ENCODE peak calls at places on chromosome 6, in five cellular contexts. Z, D, E, I and G are unnamed samples.

GRCh38 chr6:2818593-2818992 is 23.1 kb downstream of the SERPINB1 start:
- DNase-seq in Z (peak), D (no peak), E (no peak), I (no peak), G (peak)

GRCh38 chr6:44525761-44526351 is 138.3 kb downstream of the CDC5L start:
- DNase-seq in Z (no peak), D (peak), E (no peak), I (no peak), G (no peak)

GRCh38 chr6:29507319-29507718 is 19.6 kb upstream of the MAS1L start:
- DNase-seq in Z (no peak), D (peak), E (no peak), I (no peak), G (no peak)

GRCh38 chr6:134105903-134106302 is 53.5 kb upstream of the SLC2A12 start:
- DNase-seq in Z (no peak), D (no peak), E (no peak), I (no peak), G (no peak)

GRCh38 chr6:80742481-80742880 is 636.0 kb downstream of the BCKDHB start:
- DNase-seq in Z (peak), D (no peak), E (no peak), I (peak), G (peak)

GRCh38 chr6:63663147-63663877 is 27.7 kb downstream of the PHF3 start:
- DNase-seq in Z (peak), D (no peak), E (no peak), I (no peak), G (peak)

GRCh38 chr6:41644297-41644879 is 6.1 kb downstream of the MDFI start:
- DNase-seq in Z (no peak), D (no peak), E (no peak), I (peak), G (no peak)

GRCh38 chr6:46963039-46963438 is 41.3 kb upstream of the ADGRF5 start:
- DNase-seq in Z (no peak), D (no peak), E (no peak), I (no peak), G (no peak)

GRCh38 chr6:142914371-142914770 is 30.6 kb downstream of the HIVEP2 start:
- DNase-seq in Z (no peak), D (no peak), E (no peak), I (no peak), G (no peak)

GRCh38 chr6:11722805-11723631 is 55.6 kb downstream of the ADTRP start:
- DNase-seq in Z (no peak), D (no peak), E (no peak), I (no peak), G (no peak)
- H3K27ac ChIP-seq in Z (no peak), D (no peak), E (no peak), I (no peak), G (no peak)

GRCh38 chr6:4023240-4023639 is 55.7 kb downstream of the FAM217A start:
- DNase-seq in Z (no peak), D (no peak), E (no peak), I (no peak), G (peak)

GRCh38 chr6:4021133-4021861 is 57.6 kb downstream of the FAM217A start:
- DNase-seq in Z (peak), D (peak), E (peak), I (peak), G (peak)

GRCh38 chr6:4025681-4026080 is 53.3 kb downstream of the FAM217A start:
- DNase-seq in Z (no peak), D (no peak), E (no peak), I (no peak), G (no peak)

GRCh38 chr6:4020822-4021132 is 58.2 kb downstream of the FAM217A start:
- DNase-seq in Z (no peak), D (no peak), E (no peak), I (no peak), G (no peak)

DNA sequence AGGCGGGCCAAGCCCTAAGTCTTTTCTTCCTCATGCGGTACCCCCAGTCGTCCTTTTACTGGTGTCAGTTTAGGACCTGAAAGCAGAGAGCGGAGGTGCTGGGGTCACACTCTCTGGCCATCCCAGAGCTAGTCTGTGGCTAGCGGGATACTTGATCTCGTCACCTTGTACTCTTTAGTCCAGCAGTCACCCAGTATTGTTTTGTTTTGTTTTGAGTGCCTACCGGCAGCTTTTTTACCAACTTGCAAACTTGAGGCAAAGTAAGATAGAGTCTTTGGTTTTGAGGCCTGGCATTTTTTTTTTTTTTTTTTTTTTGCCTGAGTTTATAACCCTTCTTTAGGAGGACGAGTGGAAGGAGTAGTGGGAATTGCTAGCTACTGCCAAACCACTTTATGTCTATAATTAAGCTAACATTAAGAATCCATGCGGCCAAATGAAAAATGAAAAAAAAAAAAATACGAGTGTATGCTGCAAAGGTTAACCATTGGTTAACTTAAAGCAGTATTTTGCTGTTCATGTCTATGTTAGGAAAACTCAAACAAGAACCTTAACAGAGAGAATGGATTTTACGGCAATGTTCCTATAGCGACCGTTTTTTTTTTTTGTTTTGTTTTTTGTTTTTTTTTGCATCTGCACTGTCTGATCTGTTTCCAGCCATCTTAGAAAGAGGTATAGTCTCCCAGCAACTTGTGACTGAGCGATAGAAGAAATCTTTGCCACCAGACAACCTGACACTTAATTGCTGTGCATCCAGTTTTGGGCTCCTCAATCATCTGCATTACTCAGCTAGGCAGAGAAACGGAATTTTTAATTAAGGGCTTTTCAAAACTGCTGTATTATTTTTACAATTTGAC is 56.8 kb downstream of the FAM217A start:
- DNase-seq in Z (no peak), D (peak), E (no peak), I (no peak), G (peak)
- H3K4ac ChIP-seq in Z (peak), D (no peak), E (no peak), I (peak), G (peak)

GRCh38 chr6:136411453-136412354 is 122.1 kb upstream of the BCLAF1 start:
- DNase-seq in Z (no peak), D (no peak), E (no peak), I (no peak), G (no peak)
- H3K27ac ChIP-seq in Z (no peak), D (no peak), E (no peak), I (no peak), G (no peak)

GRCh38 chr6:32153835-32154513 is at the start of gene PPT2:
- DNase-seq in Z (peak), D (peak), E (peak), I (peak), G (peak)
- H3K4ac ChIP-seq in Z (peak), D (no peak), E (peak), I (peak), G (peak)

DNA sequence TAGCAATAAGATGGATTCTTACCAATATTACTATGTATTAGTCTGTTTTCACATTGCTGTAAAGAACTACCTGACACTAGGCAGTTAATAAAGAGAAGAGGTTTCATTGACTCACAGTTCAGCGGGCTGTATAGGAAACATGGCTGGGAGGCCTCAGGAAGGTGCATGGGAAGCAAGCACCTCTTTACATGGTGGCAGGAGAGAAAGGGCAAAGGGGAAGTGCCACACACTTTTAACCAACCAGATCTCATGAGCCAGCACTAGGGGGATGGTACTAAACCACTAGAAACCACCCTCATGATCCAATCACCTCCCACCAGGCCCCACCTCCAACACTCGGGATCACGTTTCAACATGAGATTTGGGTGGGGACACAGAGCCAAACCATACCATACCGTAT is 40.7 kb upstream of the CCDC167 start:
- DNase-seq in Z (no peak), D (peak), E (no peak), I (peak), G (no peak)
- H3K27ac ChIP-seq in Z (no peak), D (no peak), E (no peak), I (no peak), G (no peak)

DNA sequence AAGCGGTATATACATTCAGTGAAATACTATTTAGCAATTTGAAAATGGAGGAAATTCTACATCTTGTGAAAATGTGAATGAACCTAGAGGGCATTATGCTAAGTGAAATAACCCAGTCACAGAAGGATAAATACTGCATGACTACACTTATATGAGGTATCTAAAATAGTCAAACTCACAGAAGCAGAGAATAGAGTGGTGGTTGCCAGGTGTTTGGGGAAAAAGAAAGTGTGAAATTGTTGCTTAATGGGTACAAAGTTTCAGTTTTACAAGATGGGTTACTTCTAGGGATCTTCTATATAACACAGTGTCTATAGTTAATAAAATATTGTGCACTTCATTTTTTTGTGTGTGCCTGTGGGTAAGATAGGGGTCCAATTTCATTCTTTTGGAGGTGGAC is 1152.0 kb downstream of the EPHA7 start:
- DNase-seq in Z (no peak), D (no peak), E (no peak), I (no peak), G (no peak)
- H3K4ac ChIP-seq in Z (no peak), D (no peak), E (no peak), I (no peak), G (no peak)

DNA sequence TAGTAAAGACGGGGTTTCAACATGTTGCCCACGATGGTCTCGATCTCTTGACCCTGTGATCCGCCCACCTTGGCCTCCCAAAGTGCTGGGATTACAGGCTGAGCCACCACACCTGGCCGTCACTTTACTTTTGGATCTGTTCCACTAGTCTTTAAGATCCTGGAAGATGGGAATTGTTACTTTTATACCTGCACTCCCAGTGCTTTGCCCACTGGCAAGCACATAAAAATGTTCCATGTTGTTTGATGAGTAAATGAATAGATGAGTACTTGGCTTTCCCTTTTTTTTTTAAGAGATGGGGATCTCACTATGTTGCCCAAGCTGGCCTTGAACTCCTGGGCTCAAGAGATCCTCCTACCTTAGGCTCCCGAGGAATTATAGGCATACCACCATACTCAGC is 84.8 kb upstream of the SASH1 start:
- DNase-seq in Z (no peak), D (no peak), E (no peak), I (no peak), G (no peak)
- H3K27ac ChIP-seq in Z (no peak), D (no peak), E (no peak), I (no peak), G (no peak)